ENCODE peak calls at places on chromosomes 1 and 21, in four cellular contexts. X is naive B cell; Q is lower lobe of right lung; K is stimulated activated CD8-positive, alpha-beta memory T cell treated with anti-CD3 and anti-CD28 coated beads, Interleukin-2, amount 100 ng/mL, for 1 hour. M is an unnamed sample.

GRCh38 chr1:6547301-6547700 is 7.0 kb downstream of the NOL9 start:
- DNase-seq in X (no peak), Q (no peak), K (no peak), M (no peak)

GRCh38 chr1:112712191-112712590 is 2.9 kb downstream of the PPM1J start:
- DNase-seq in X (no peak), Q (no peak), K (no peak), M (no peak)

GRCh38 chr1:42925132-42925769 is 33.4 kb downstream of the SLC2A1 start:
- DNase-seq in X (no peak), Q (no peak), K (no peak), M (no peak)

GRCh38 chr1:42043811-42044210 is 109.4 kb upstream of the GUCA2B start:
- DNase-seq in X (no peak), Q (no peak), K (no peak), M (no peak)

GRCh38 chr1:110428961-110429360 is 21.5 kb upstream of the LAMTOR5 start:
- DNase-seq in X (no peak), Q (no peak), K (no peak), M (no peak)

GRCh38 chr1:184945034-184945433 is 29.3 kb downstream of the NIBAN1 start:
- DNase-seq in X (no peak), Q (no peak), K (no peak), M (no peak)

GRCh38 chr1:197391303-197392226 is 123.5 kb downstream of the CRB1 start:
- DNase-seq in X (no peak), Q (no peak), K (no peak), M (no peak)

GRCh38 chr1:24481843-24482610 is 20.6 kb upstream of the RCAN3 start:
- DNase-seq in X (no peak), Q (no peak), K (no peak), M (no peak)

GRCh38 chr1:6599141-6599975 is 3.3 kb downstream of the KLHL21 start:
- DNase-seq in X (peak), Q (no peak), K (no peak), M (peak)

GRCh38 chr21:46498335-46499050 is 39.8 kb downstream of the DIP2A start:
- DNase-seq in X (no peak), Q (no peak), K (no peak), M (peak)

GRCh38 chr1:210819266-210819665 is 314.7 kb downstream of the KCNH1 start:
- DNase-seq in X (no peak), Q (no peak), K (no peak), M (no peak)

GRCh38 chr21:35508389-35508888 is 459.3 kb upstream of the RUNX1 start:
- DNase-seq in X (no peak), Q (peak), K (no peak), M (peak)

GRCh38 chr1:27120849-27121248 is 34.1 kb downstream of the SLC9A1 start:
- DNase-seq in X (no peak), Q (no peak), K (no peak), M (no peak)

GRCh38 chr1:43861337-43861736 is 72.3 kb upstream of the ARTN start:
- DNase-seq in X (no peak), Q (no peak), K (no peak), M (no peak)

M was measured in pancreas.